ENCODE peak calls at places on chromosomes 2 and 18, in ten cellular contexts. P is K562; Z is BE2C; A is heart right ventricle; L is bronchial epithelial cell; D is adrenal gland; F is NT2/D1; V is BJ; B is naive thymus-derived CD4-positive, alpha-beta T cell; R is mucosa of descending colon. W is an unnamed sample. For H3K36me3, the result is how much of the 10 kb centered on the place peaks cover.

GRCh38 chr2:74845991-74846390 is 12.1 kb downstream of the HK2 start:
- DNase-seq in P (no peak), B (no peak), Z (no peak), D (no peak), A (no peak), V (no peak), R (no peak), L (no peak), F (no peak), W (no peak)

GRCh38 chr18:49228182-49228581 is 232.3 kb downstream of the DYM start:
- DNase-seq in D (no peak), V (no peak), A (no peak), L (no peak), B (no peak), R (no peak), Z (no peak), F (no peak), P (no peak), W (no peak)

GRCh38 chr18:9736942-9737813 is 29.1 kb downstream of the RAB31 start:
- DNase-seq in D (no peak), B (no peak), Z (peak), P (no peak), L (peak), V (no peak), R (no peak), A (no peak), F (no peak), W (no peak)

GRCh38 chr2:68320118-68320641 is 431 bp upstream of the CNRIP1 start:
- DNase-seq in A (no peak), Z (peak), L (peak), F (peak), D (peak), R (no peak), V (no peak), B (no peak), P (peak), W (no peak)

GRCh38 chr2:20431772-20432171 is 15.1 kb upstream of the RHOB start:
- DNase-seq in A (no peak), V (no peak), P (no peak), F (no peak), R (no peak), L (no peak), B (no peak), D (no peak), Z (no peak), W (no peak)

GRCh38 chr2:222736301-222736700 is 64.8 kb downstream of the MOGAT1 start:
- DNase-seq in B (no peak), Z (no peak), P (no peak), L (no peak), F (no peak), A (no peak), V (no peak), D (no peak), R (no peak), W (no peak)

GRCh38 chr2:19354417-19355022 is 3.9 kb downstream of the OSR1 start:
- DNase-seq in D (no peak), R (no peak), A (no peak), P (no peak), B (no peak), Z (no peak), F (no peak), V (no peak), L (no peak), W (no peak)

GRCh38 chr18:80247403-80247916 is at the start of gene PARD6G:
- DNase-seq in D (peak), P (peak), L (no peak), F (no peak), B (no peak), V (no peak), Z (peak), A (peak), R (peak), W (peak)

GRCh38 chr2:126227250-126227649 is 428.7 kb upstream of the GYPC start:
- DNase-seq in F (no peak), B (no peak), V (no peak), P (peak), Z (no peak), D (no peak), R (no peak), A (no peak), L (no peak), W (no peak)

GRCh38 chr2:203097735-203098134 is 83.1 kb downstream of the NBEAL1 start:
- DNase-seq in D (no peak), Z (peak), V (no peak), P (no peak), R (no peak), B (no peak), L (peak), A (no peak), F (no peak), W (no peak)

GRCh38 chr2:38509322-38509946 is 93.3 kb downstream of the HNRNPLL start:
- DNase-seq in A (no peak), L (peak), P (peak), D (peak), B (no peak), R (no peak), V (peak), Z (peak), F (no peak), W (no peak)

GRCh38 chr2:29443627-29444026 is 328.4 kb downstream of the CLIP4 start:
- DNase-seq in L (peak), B (no peak), R (no peak), F (no peak), V (no peak), D (no peak), A (no peak), Z (peak), P (no peak), W (no peak)

GRCh38 chr2:95044598-95044997 is 19.1 kb downstream of the MAL start:
- DNase-seq in V (no peak), A (no peak), B (no peak), P (no peak), L (no peak), R (no peak), D (no peak), Z (no peak), F (no peak), W (no peak)

GRCh38 chr2:14678754-14679153 is 46.2 kb downstream of the LRATD1 start:
- DNase-seq in B (no peak), F (no peak), A (no peak), P (no peak), V (no peak), D (peak), Z (no peak), L (peak), R (no peak), W (no peak)

GRCh38 chr2:65436825-65437221 is 4.4 kb upstream of the SPRED2 start:
- DNase-seq in Z (no peak), R (no peak), P (peak), A (no peak), V (no peak), F (no peak), D (no peak), B (no peak), L (no peak), W (no peak)

GRCh38 chr2:75108937-75109482 is 90.3 kb downstream of the TACR1 start:
- DNase-seq in F (no peak), L (no peak), Z (no peak), R (no peak), B (no peak), P (no peak), V (no peak), A (no peak), D (no peak), W (no peak)

GRCh38 chr2:8191427-8191826 is 490.4 kb upstream of the ID2 start:
- DNase-seq in B (no peak), V (no peak), A (no peak), L (no peak), Z (no peak), D (no peak), F (no peak), P (no peak), R (no peak), W (no peak)

GRCh38 chr18:70468861-70469570 is 180.2 kb downstream of the SOCS6 start:
- DNase-seq in V (no peak), F (no peak), L (no peak), P (no peak), D (no peak), B (no peak), A (no peak), Z (peak), R (no peak), W (no peak)
- H3K36me3 ChIP-seq in V (under half), F (under half), L (under half), P (under half), D (under half), B (under half), A (under half), Z (under half), R (under half), W (under half)

GRCh38 chr2:55553321-55553720 is 33.8 kb downstream of the CFAP36 start:
- DNase-seq in F (no peak), P (no peak), B (no peak), L (no peak), Z (no peak), D (no peak), A (no peak), R (no peak), V (no peak), W (no peak)
- H3K36me3 ChIP-seq in F (under half), P (half or more), B (half or more), L (under half), Z (under half), D (under half), A (half or more), R (under half), V (under half), W (under half)

GRCh38 chr18:28040216-28040615 is 136.7 kb downstream of the CDH2 start:
- DNase-seq in L (no peak), R (no peak), Z (no peak), F (no peak), P (no peak), V (no peak), B (no peak), A (no peak), D (no peak), W (no peak)

GRCh38 chr18:28041366-28041765 is 135.6 kb downstream of the CDH2 start:
- DNase-seq in D (peak), B (no peak), F (no peak), V (no peak), P (no peak), R (no peak), L (no peak), Z (peak), A (no peak), W (no peak)

GRCh38 chr18:28039078-28039477 is 137.9 kb downstream of the CDH2 start:
- DNase-seq in D (peak), L (peak), P (no peak), R (no peak), F (no peak), Z (no peak), A (no peak), B (no peak), V (no peak), W (no peak)

GRCh38 chr18:28043631-28044030 is 133.3 kb downstream of the CDH2 start:
- DNase-seq in R (no peak), P (no peak), F (no peak), A (no peak), Z (no peak), L (no peak), B (no peak), D (no peak), V (no peak), W (no peak)

GRCh38 chr18:28040720-28041119 is 136.2 kb downstream of the CDH2 start:
- DNase-seq in B (no peak), Z (no peak), A (no peak), F (no peak), L (no peak), V (no peak), P (no peak), D (no peak), R (no peak), W (no peak)
- H3K36me3 ChIP-seq in B (under half), Z (under half), A (under half), F (under half), L (under half), V (under half), P (under half), D (under half), R (under half), W (under half)

DNA sequence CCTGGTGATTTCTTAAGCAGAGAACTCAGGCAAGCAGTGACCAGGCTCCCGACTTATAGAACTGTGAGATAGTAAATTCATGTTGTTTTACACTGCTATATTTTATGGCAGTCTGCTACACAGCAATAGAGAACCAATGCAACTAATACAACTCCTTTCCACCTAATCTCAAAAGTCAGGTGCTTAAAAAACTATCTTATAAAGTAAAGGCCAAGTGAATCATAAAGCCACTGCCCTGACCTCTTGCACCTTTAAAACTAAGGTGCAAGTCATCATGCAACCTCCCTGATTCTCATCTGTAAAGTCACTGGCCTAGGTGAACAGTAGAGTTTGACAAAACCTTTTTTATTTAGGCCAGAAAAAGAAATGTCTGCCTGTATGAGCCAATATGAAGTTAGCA is 95.2 kb upstream of the GLS start:
- DNase-seq in B (no peak), D (no peak), V (no peak), A (no peak), L (no peak), Z (no peak), R (no peak), P (no peak), F (no peak), W (no peak)
- H3K36me3 ChIP-seq in B (under half), D (under half), V (under half), A (under half), L (under half), Z (under half), R (under half), P (under half), F (under half), W (under half)

GRCh38 chr2:54669677-54670484 is 53.6 kb upstream of the EML6 start:
- DNase-seq in F (no peak), P (no peak), B (no peak), L (peak), V (peak), R (no peak), A (no peak), Z (no peak), D (peak), W (peak)
- H3K36me3 ChIP-seq in F (half or more), P (under half), B (half or more), L (under half), V (under half), R (under half), A (half or more), Z (under half), D (under half), W (under half)

DNA sequence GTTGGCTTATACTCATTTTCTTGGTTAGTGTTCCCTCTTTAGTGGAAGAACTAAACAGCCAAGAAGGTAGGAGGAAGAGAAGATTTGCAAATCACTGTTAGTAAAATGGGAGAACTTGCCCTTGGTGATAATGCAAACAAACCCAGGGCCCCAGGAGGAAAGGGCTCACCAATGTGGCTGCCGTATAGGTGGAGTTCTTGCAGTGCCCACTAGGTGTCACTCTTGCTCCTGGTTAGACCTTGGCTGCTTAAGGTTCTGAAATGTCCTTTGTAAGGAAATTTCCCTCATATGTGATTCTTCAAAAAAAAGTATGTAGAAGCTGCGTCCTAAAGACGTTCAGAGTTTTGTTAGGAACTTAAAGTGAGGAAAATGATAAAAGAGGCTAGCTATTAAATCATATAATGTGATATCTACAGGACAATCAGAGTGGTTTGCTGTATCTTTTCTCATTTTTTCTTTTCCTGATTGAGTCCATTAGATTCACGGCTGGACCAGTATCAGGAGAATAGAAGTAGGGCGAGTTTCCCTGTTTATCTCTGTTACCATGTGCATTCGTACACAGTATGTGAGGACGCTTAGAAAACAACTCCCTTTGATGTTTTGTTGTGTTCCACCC is 48.6 kb downstream of the RPIA start:
- DNase-seq in V (peak), R (no peak), D (peak), F (peak), L (peak), Z (peak), A (peak), P (peak), B (peak), W (peak)
- H3K36me3 ChIP-seq in V (under half), R (under half), D (under half), F (under half), L (under half), Z (under half), A (half or more), P (half or more), B (under half), W (under half)

GRCh38 chr2:152759290-152760072 is 41.1 kb downstream of the ARL6IP6 start:
- DNase-seq in R (no peak), L (no peak), B (no peak), D (no peak), V (no peak), A (no peak), P (no peak), Z (no peak), F (no peak), W (no peak)
- H3K36me3 ChIP-seq in R (under half), L (under half), B (under half), D (under half), V (under half), A (half or more), P (under half), Z (under half), F (half or more), W (under half)